ENCODE peak calls at places on chromosome 22, in four cellular contexts. E is stimulated activated CD4-positive, alpha-beta T cell treated with anti-CD3 and anti-CD28 coated beads, Interleukin-12 subunit alpha, Interleukin-12 subunit beta, amount 100 ng/mL, for 48 hours; R is stimulated activated naive B cell treated with anti-CD40 and anti-IgM and Interleukin-4, amounts not matched to agents 10 μg/mL and 1 μg/mL and 100 μg/mL, for 72 hours; S is tibial nerve. D is an unnamed sample.

GRCh38 chr22:46373838-46374662 is 38.5 kb downstream of the TRMU start:
- DNase-seq in E (no peak), R (no peak), S (no peak), D (no peak)

GRCh38 chr22:49930596-49931412 is 12.4 kb downstream of the CRELD2 start:
- DNase-seq in E (peak; percentile 52), R (peak; percentile 78), S (peak; percentile 72), D (peak; percentile 52)

GRCh38 chr22:24230911-24231656 is 13.8 kb downstream of the GGT5 start:
- DNase-seq in E (peak; percentile 66), R (peak; percentile 35), S (no peak), D (no peak)

GRCh38 chr22:35622132-35622913 is 5.2 kb upstream of the MB start:
- DNase-seq in E (no peak), R (no peak), S (no peak), D (no peak)

GRCh38 chr22:19596680-19597398 is 72.6 kb upstream of the CLDN5 start:
- DNase-seq in E (no peak), R (no peak), S (no peak), D (no peak)

GRCh38 chr22:35777335-35777975 is 59.8 kb downstream of the APOL5 start:
- DNase-seq in E (no peak), R (no peak), S (no peak), D (no peak)

GRCh38 chr22:27207907-27208306 is 550.5 kb downstream of the MIAT start:
- DNase-seq in E (no peak), R (no peak), S (no peak), D (no peak)

GRCh38 chr22:45969414-45969799 is 7.6 kb downstream of the WNT7B start:
- DNase-seq in E (no peak), R (no peak), S (no peak), D (no peak)

GRCh38 chr22:41367680-41368542 is 13.8 kb upstream of the TEF start:
- DNase-seq in E (no peak), R (no peak), S (peak; percentile 52), D (no peak)

D was measured in thoracic aorta.